ENCODE peak calls at places on chromosomes 2 and 18, in four cellular contexts. One of them, this sample, is unnamed.
A peak's percentile ranks its signal among the peaks of the same experiment; 100 is the strongest.

GRCh38 chr2:226652983-226653765 is 146.4 kb downstream of the IRS1 start:
- DNase-seq in mucosa of descending colon: no peak
- DNase-seq in AG04450: no peak
- DNase-seq in breast epithelium: no peak
- DNase-seq in this sample: no peak

GRCh38 chr2:210277133-210277532 is 37.8 kb downstream of the MYL1 start:
- DNase-seq in mucosa of descending colon: no peak
- DNase-seq in AG04450: no peak
- DNase-seq in breast epithelium: no peak
- DNase-seq in this sample: no peak

GRCh38 chr2:118986733-118987132 is 44.7 kb downstream of the MARCO start:
- DNase-seq in mucosa of descending colon: no peak
- DNase-seq in AG04450: no peak
- DNase-seq in breast epithelium: no peak
- DNase-seq in this sample: no peak

GRCh38 chr2:190718652-190719526 is 70.0 kb downstream of the NAB1 start:
- DNase-seq in AG04450: peak; percentile 18
- DNase-seq in mucosa of descending colon: no peak
- DNase-seq in breast epithelium: peak; percentile 62
- DNase-seq in this sample: peak; percentile 94

GRCh38 chr2:238032755-238033337 is 28.0 kb upstream of the SCLY start:
- DNase-seq in AG04450: no peak
- DNase-seq in breast epithelium: no peak
- DNase-seq in mucosa of descending colon: no peak
- DNase-seq in this sample: no peak

GRCh38 chr2:40095003-40095402 is 315.9 kb upstream of the THUMPD2 start:
- DNase-seq in mucosa of descending colon: no peak
- DNase-seq in breast epithelium: no peak
- DNase-seq in AG04450: no peak
- DNase-seq in this sample: peak; percentile 86

GRCh38 chr18:24064701-24065100 is 50.1 kb downstream of the TTC39C start:
- DNase-seq in AG04450: no peak
- DNase-seq in breast epithelium: no peak
- DNase-seq in mucosa of descending colon: no peak
- DNase-seq in this sample: peak; percentile 93

GRCh38 chr2:185757356-185757755 is 18.8 kb downstream of the FSIP2 start:
- DNase-seq in AG04450: no peak
- DNase-seq in breast epithelium: no peak
- DNase-seq in mucosa of descending colon: no peak
- DNase-seq in this sample: peak; percentile 93

GRCh38 chr2:239169311-239170048 is 231.3 kb downstream of the HDAC4 start:
- DNase-seq in breast epithelium: peak; percentile 41
- DNase-seq in AG04450: no peak
- DNase-seq in mucosa of descending colon: peak; percentile 18
- DNase-seq in this sample: no peak

DNA sequence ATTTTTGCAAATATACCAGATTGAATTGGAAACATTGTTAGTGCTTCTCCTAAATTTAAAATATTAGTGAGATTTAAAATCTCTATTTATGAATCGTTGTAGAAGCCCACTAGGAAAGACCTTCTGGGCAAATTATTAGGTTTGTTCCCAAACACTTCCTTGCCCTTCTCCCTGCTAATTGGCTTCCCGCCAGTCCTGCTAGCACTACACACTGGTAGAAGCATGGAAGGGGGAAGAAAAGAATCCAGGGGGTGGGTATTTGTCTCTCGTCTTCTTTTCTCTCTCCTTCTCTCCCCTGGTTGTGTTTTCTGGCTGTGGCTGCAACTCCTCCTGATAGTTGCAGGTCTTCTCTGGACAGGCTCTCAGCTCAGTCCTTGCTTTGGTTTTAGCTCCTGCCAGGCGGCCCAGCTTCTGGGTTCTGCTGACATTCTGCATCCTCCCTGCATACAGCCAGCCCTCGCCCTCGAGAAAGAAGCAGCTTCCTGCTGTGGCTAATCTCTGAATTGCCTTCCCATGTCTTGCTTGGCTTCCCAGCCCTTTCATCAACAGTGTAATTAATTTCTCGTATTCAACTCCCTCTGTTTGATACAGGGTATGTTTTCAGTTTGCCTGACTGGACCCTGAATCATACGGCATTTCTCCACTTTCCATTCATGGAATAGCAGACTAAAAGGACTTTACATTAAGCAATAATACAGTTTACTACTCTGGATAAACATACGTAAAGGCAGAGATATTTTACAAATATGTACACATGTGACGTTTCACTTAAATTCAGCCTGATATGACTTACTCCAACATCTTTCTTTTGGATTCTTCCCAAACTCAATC is 6.9 kb upstream of the PARD3B start:
- DNase-seq in AG04450: peak; percentile 85
- DNase-seq in mucosa of descending colon: no peak
- DNase-seq in breast epithelium: no peak
- DNase-seq in this sample: no peak
- H3K4me3 ChIP-seq in AG04450: peak overlapping the region; percentile 46
- H3K4me3 ChIP-seq in mucosa of descending colon: no peak overlapping the region
- H3K4me3 ChIP-seq in breast epithelium: no peak overlapping the region
- H3K4me3 ChIP-seq in this sample: no peak overlapping the region

DNA sequence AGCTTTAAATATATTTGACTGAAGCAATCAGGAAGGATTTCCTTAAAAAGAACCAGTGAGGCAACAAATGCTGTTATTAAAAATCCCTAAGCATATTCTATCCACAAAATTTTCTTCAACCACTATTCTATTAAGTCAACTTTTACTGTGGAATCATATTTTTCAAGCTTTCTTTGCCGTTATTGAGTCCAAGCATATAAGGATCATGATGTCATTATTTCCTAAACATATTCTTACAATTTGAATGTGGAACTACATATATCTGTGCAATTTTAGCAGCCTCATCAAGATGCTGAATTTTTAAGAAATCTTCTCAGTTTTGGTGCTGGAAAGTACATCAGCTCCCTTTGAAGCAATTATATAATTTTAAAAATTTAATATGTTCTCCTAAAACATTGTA is 5.6 kb downstream of the IFIH1 start:
- DNase-seq in mucosa of descending colon: no peak
- DNase-seq in AG04450: no peak
- DNase-seq in breast epithelium: no peak
- DNase-seq in this sample: no peak
- TF ChIP-seq CTCF in mucosa of descending colon: no peak
- TF ChIP-seq CTCF in AG04450: no peak
- TF ChIP-seq CTCF in breast epithelium: no peak
- TF ChIP-seq CTCF in this sample: no peak

GRCh38 chr2:131031875-131032274 is 61.4 kb downstream of the FAM168B start:
- DNase-seq in breast epithelium: peak; percentile 28
- DNase-seq in AG04450: no peak
- DNase-seq in mucosa of descending colon: no peak
- DNase-seq in this sample: no peak

GRCh38 chr2:131034122-131035051 is 58.9 kb downstream of the FAM168B start:
- DNase-seq in breast epithelium: no peak
- DNase-seq in AG04450: no peak
- DNase-seq in mucosa of descending colon: no peak
- DNase-seq in this sample: peak; percentile 51

GRCh38 chr2:131035112-131035825 is 58.0 kb downstream of the FAM168B start:
- DNase-seq in mucosa of descending colon: no peak
- DNase-seq in breast epithelium: peak; percentile 36
- DNase-seq in AG04450: no peak
- DNase-seq in this sample: no peak

GRCh38 chr2:131032393-131032836 is 60.8 kb downstream of the FAM168B start:
- DNase-seq in mucosa of descending colon: no peak
- DNase-seq in breast epithelium: peak; percentile 5
- DNase-seq in AG04450: no peak
- DNase-seq in this sample: no peak

GRCh38 chr2:131033786-131034121 is 59.5 kb downstream of the FAM168B start:
- DNase-seq in breast epithelium: no peak
- DNase-seq in AG04450: no peak
- DNase-seq in mucosa of descending colon: no peak
- DNase-seq in this sample: no peak
- H3K4me3 ChIP-seq in breast epithelium: no peak overlapping the region
- H3K4me3 ChIP-seq in AG04450: no peak overlapping the region
- H3K4me3 ChIP-seq in mucosa of descending colon: no peak overlapping the region
- H3K4me3 ChIP-seq in this sample: no peak overlapping the region

DNA sequence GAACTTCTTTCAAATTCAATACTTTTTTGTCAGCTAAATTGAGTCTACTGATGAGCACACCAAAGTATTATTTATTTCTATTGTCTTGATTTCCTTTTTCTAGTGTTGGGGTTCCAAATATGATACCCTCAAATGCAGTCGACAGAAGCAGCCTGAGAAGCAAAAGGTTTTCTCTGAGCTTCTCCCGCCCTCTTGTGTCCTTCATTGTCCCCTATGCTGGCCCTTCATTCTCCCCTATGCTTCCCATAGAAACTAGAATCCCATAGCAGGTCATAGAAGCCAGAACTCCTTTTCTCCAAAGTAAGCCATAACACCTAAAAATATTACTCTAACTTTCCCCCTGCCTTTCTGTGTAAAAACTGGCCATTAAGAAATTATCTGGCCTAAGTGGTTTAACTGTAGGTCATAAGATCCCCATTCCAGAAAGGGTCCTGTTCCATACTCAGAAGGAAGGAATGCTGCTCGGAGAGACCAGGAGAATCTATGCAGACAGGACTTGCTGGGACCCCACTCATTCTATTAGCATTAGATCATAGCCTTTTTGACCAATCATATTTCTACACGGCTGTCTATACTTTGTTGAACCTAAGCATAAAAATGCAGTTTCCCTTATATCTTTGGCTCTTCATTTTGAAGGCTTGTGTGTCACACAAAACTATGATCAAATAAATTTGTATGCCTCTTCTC is 764.6 kb upstream of the PKDCC start:
- DNase-seq in AG04450: no peak
- DNase-seq in breast epithelium: no peak
- DNase-seq in mucosa of descending colon: no peak
- DNase-seq in this sample: no peak
- TF ChIP-seq CTCF in AG04450: no peak
- TF ChIP-seq CTCF in breast epithelium: no peak
- TF ChIP-seq CTCF in mucosa of descending colon: no peak
- TF ChIP-seq CTCF in this sample: no peak

This sample was measured in bronchial epithelial cell.